ENCODE peak calls at places on chromosomes 12 and 14, in eight cellular contexts. One of them, this sample, is unnamed.

GRCh38 chr14:49945448-49946319 is 52.8 kb downstream of the ARF6 start:
- DNase-seq in activated CD4-positive, alpha-beta T cell treated with anti-CD3 and anti-CD28 coated beads for 36 hours: no peak
- DNase-seq in fibroblast of lung: no peak
- DNase-seq in midbrain: no peak
- DNase-seq in CD4-positive, alpha-beta memory T cell: peak
- DNase-seq in M059J: peak
- DNase-seq in NAMALWA: no peak
- DNase-seq in stimulated activated effector memory CD8-positive, alpha-beta T cell treated with anti-CD3 and anti-CD28 coated beads, Interleukin-12 subunit alpha, Interleukin-12 subunit beta, amount 100 ng/mL, for 72 hours: no peak
- DNase-seq in this sample: no peak

GRCh38 chr14:104290756-104291122 is 152.4 kb downstream of the KIF26A start:
- DNase-seq in activated CD4-positive, alpha-beta T cell treated with anti-CD3 and anti-CD28 coated beads for 36 hours: no peak
- DNase-seq in fibroblast of lung: no peak
- DNase-seq in midbrain: no peak
- DNase-seq in CD4-positive, alpha-beta memory T cell: no peak
- DNase-seq in M059J: no peak
- DNase-seq in NAMALWA: no peak
- DNase-seq in stimulated activated effector memory CD8-positive, alpha-beta T cell treated with anti-CD3 and anti-CD28 coated beads, Interleukin-12 subunit alpha, Interleukin-12 subunit beta, amount 100 ng/mL, for 72 hours: no peak
- DNase-seq in this sample: no peak

GRCh38 chr14:92744198-92744597 is 4.2 kb downstream of the LGMN start:
- DNase-seq in activated CD4-positive, alpha-beta T cell treated with anti-CD3 and anti-CD28 coated beads for 36 hours: no peak
- DNase-seq in fibroblast of lung: no peak
- DNase-seq in midbrain: no peak
- DNase-seq in CD4-positive, alpha-beta memory T cell: no peak
- DNase-seq in M059J: no peak
- DNase-seq in NAMALWA: no peak
- DNase-seq in stimulated activated effector memory CD8-positive, alpha-beta T cell treated with anti-CD3 and anti-CD28 coated beads, Interleukin-12 subunit alpha, Interleukin-12 subunit beta, amount 100 ng/mL, for 72 hours: no peak
- DNase-seq in this sample: no peak

GRCh38 chr12:77609016-77609415 is 221.7 kb upstream of the NAV3 start:
- DNase-seq in activated CD4-positive, alpha-beta T cell treated with anti-CD3 and anti-CD28 coated beads for 36 hours: no peak
- DNase-seq in fibroblast of lung: no peak
- DNase-seq in midbrain: no peak
- DNase-seq in CD4-positive, alpha-beta memory T cell: no peak
- DNase-seq in M059J: peak
- DNase-seq in NAMALWA: no peak
- DNase-seq in stimulated activated effector memory CD8-positive, alpha-beta T cell treated with anti-CD3 and anti-CD28 coated beads, Interleukin-12 subunit alpha, Interleukin-12 subunit beta, amount 100 ng/mL, for 72 hours: no peak
- DNase-seq in this sample: no peak

GRCh38 chr12:65123435-65124063 is 2.4 kb upstream of the WIF1 start:
- DNase-seq in activated CD4-positive, alpha-beta T cell treated with anti-CD3 and anti-CD28 coated beads for 36 hours: peak
- DNase-seq in fibroblast of lung: peak
- DNase-seq in midbrain: peak
- DNase-seq in CD4-positive, alpha-beta memory T cell: no peak
- DNase-seq in M059J: peak
- DNase-seq in NAMALWA: peak
- DNase-seq in stimulated activated effector memory CD8-positive, alpha-beta T cell treated with anti-CD3 and anti-CD28 coated beads, Interleukin-12 subunit alpha, Interleukin-12 subunit beta, amount 100 ng/mL, for 72 hours: no peak
- DNase-seq in this sample: peak

GRCh38 chr12:63149884-63150254 is 1.1 kb downstream of the AVPR1A start:
- DNase-seq in activated CD4-positive, alpha-beta T cell treated with anti-CD3 and anti-CD28 coated beads for 36 hours: no peak
- DNase-seq in fibroblast of lung: no peak
- DNase-seq in midbrain: no peak
- DNase-seq in CD4-positive, alpha-beta memory T cell: no peak
- DNase-seq in M059J: no peak
- DNase-seq in NAMALWA: no peak
- DNase-seq in stimulated activated effector memory CD8-positive, alpha-beta T cell treated with anti-CD3 and anti-CD28 coated beads, Interleukin-12 subunit alpha, Interleukin-12 subunit beta, amount 100 ng/mL, for 72 hours: no peak
- DNase-seq in this sample: no peak

GRCh38 chr12:78490841-78491240 is 373.7 kb upstream of the SYT1 start:
- DNase-seq in activated CD4-positive, alpha-beta T cell treated with anti-CD3 and anti-CD28 coated beads for 36 hours: no peak
- DNase-seq in fibroblast of lung: no peak
- DNase-seq in midbrain: no peak
- DNase-seq in CD4-positive, alpha-beta memory T cell: no peak
- DNase-seq in M059J: no peak
- DNase-seq in NAMALWA: no peak
- DNase-seq in stimulated activated effector memory CD8-positive, alpha-beta T cell treated with anti-CD3 and anti-CD28 coated beads, Interleukin-12 subunit alpha, Interleukin-12 subunit beta, amount 100 ng/mL, for 72 hours: no peak
- DNase-seq in this sample: peak

GRCh38 chr12:14874882-14875281 is 10.8 kb downstream of the MGP start:
- DNase-seq in activated CD4-positive, alpha-beta T cell treated with anti-CD3 and anti-CD28 coated beads for 36 hours: no peak
- DNase-seq in fibroblast of lung: no peak
- DNase-seq in midbrain: no peak
- DNase-seq in CD4-positive, alpha-beta memory T cell: no peak
- DNase-seq in M059J: no peak
- DNase-seq in NAMALWA: no peak
- DNase-seq in stimulated activated effector memory CD8-positive, alpha-beta T cell treated with anti-CD3 and anti-CD28 coated beads, Interleukin-12 subunit alpha, Interleukin-12 subunit beta, amount 100 ng/mL, for 72 hours: no peak
- DNase-seq in this sample: no peak

GRCh38 chr14:86662334-86662733 is 1132.4 kb downstream of the FLRT2 start:
- DNase-seq in activated CD4-positive, alpha-beta T cell treated with anti-CD3 and anti-CD28 coated beads for 36 hours: no peak
- DNase-seq in fibroblast of lung: peak
- DNase-seq in midbrain: no peak
- DNase-seq in CD4-positive, alpha-beta memory T cell: no peak
- DNase-seq in M059J: no peak
- DNase-seq in NAMALWA: no peak
- DNase-seq in stimulated activated effector memory CD8-positive, alpha-beta T cell treated with anti-CD3 and anti-CD28 coated beads, Interleukin-12 subunit alpha, Interleukin-12 subunit beta, amount 100 ng/mL, for 72 hours: no peak
- DNase-seq in this sample: no peak

GRCh38 chr14:50860478-50861086 is 11.3 kb upstream of the ABHD12B start:
- DNase-seq in activated CD4-positive, alpha-beta T cell treated with anti-CD3 and anti-CD28 coated beads for 36 hours: peak
- DNase-seq in fibroblast of lung: peak
- DNase-seq in midbrain: peak
- DNase-seq in CD4-positive, alpha-beta memory T cell: peak
- DNase-seq in M059J: peak
- DNase-seq in NAMALWA: peak
- DNase-seq in stimulated activated effector memory CD8-positive, alpha-beta T cell treated with anti-CD3 and anti-CD28 coated beads, Interleukin-12 subunit alpha, Interleukin-12 subunit beta, amount 100 ng/mL, for 72 hours: peak
- DNase-seq in this sample: peak

GRCh38 chr12:132194056-132194455 is 49.8 kb downstream of the NOC4L start:
- DNase-seq in activated CD4-positive, alpha-beta T cell treated with anti-CD3 and anti-CD28 coated beads for 36 hours: peak
- DNase-seq in fibroblast of lung: no peak
- DNase-seq in midbrain: no peak
- DNase-seq in CD4-positive, alpha-beta memory T cell: no peak
- DNase-seq in M059J: no peak
- DNase-seq in NAMALWA: no peak
- DNase-seq in stimulated activated effector memory CD8-positive, alpha-beta T cell treated with anti-CD3 and anti-CD28 coated beads, Interleukin-12 subunit alpha, Interleukin-12 subunit beta, amount 100 ng/mL, for 72 hours: no peak
- DNase-seq in this sample: no peak

GRCh38 chr14:102654298-102654697 is 61.8 kb downstream of the RCOR1 start:
- DNase-seq in activated CD4-positive, alpha-beta T cell treated with anti-CD3 and anti-CD28 coated beads for 36 hours: peak
- DNase-seq in fibroblast of lung: no peak
- DNase-seq in midbrain: no peak
- DNase-seq in CD4-positive, alpha-beta memory T cell: no peak
- DNase-seq in M059J: peak
- DNase-seq in NAMALWA: no peak
- DNase-seq in stimulated activated effector memory CD8-positive, alpha-beta T cell treated with anti-CD3 and anti-CD28 coated beads, Interleukin-12 subunit alpha, Interleukin-12 subunit beta, amount 100 ng/mL, for 72 hours: no peak
- DNase-seq in this sample: no peak

GRCh38 chr14:24330973-24331674 is 3.7 kb downstream of the ADCY4 start:
- DNase-seq in activated CD4-positive, alpha-beta T cell treated with anti-CD3 and anti-CD28 coated beads for 36 hours: no peak
- DNase-seq in fibroblast of lung: no peak
- DNase-seq in midbrain: no peak
- DNase-seq in CD4-positive, alpha-beta memory T cell: no peak
- DNase-seq in M059J: no peak
- DNase-seq in NAMALWA: no peak
- DNase-seq in stimulated activated effector memory CD8-positive, alpha-beta T cell treated with anti-CD3 and anti-CD28 coated beads, Interleukin-12 subunit alpha, Interleukin-12 subunit beta, amount 100 ng/mL, for 72 hours: no peak
- DNase-seq in this sample: no peak

GRCh38 chr14:105927661-105928060 is 401.3 kb downstream of the TMEM121 start:
- DNase-seq in activated CD4-positive, alpha-beta T cell treated with anti-CD3 and anti-CD28 coated beads for 36 hours: no peak
- DNase-seq in fibroblast of lung: no peak
- DNase-seq in midbrain: no peak
- DNase-seq in CD4-positive, alpha-beta memory T cell: no peak
- DNase-seq in M059J: no peak
- DNase-seq in NAMALWA: no peak
- DNase-seq in stimulated activated effector memory CD8-positive, alpha-beta T cell treated with anti-CD3 and anti-CD28 coated beads, Interleukin-12 subunit alpha, Interleukin-12 subunit beta, amount 100 ng/mL, for 72 hours: no peak
- DNase-seq in this sample: no peak

GRCh38 chr12:27970391-27970980 is 2.0 kb downstream of the PTHLH start:
- DNase-seq in activated CD4-positive, alpha-beta T cell treated with anti-CD3 and anti-CD28 coated beads for 36 hours: no peak
- DNase-seq in fibroblast of lung: peak
- DNase-seq in midbrain: peak
- DNase-seq in CD4-positive, alpha-beta memory T cell: no peak
- DNase-seq in M059J: no peak
- DNase-seq in NAMALWA: no peak
- DNase-seq in stimulated activated effector memory CD8-positive, alpha-beta T cell treated with anti-CD3 and anti-CD28 coated beads, Interleukin-12 subunit alpha, Interleukin-12 subunit beta, amount 100 ng/mL, for 72 hours: no peak
- DNase-seq in this sample: no peak

GRCh38 chr12:42696424-42697149 is 107.0 kb upstream of the PRICKLE1 start:
- DNase-seq in activated CD4-positive, alpha-beta T cell treated with anti-CD3 and anti-CD28 coated beads for 36 hours: no peak
- DNase-seq in fibroblast of lung: peak
- DNase-seq in midbrain: no peak
- DNase-seq in CD4-positive, alpha-beta memory T cell: no peak
- DNase-seq in M059J: peak
- DNase-seq in NAMALWA: no peak
- DNase-seq in stimulated activated effector memory CD8-positive, alpha-beta T cell treated with anti-CD3 and anti-CD28 coated beads, Interleukin-12 subunit alpha, Interleukin-12 subunit beta, amount 100 ng/mL, for 72 hours: no peak
- DNase-seq in this sample: peak

GRCh38 chr12:93135286-93136239 is 206.5 kb upstream of the EEA1 start:
- DNase-seq in activated CD4-positive, alpha-beta T cell treated with anti-CD3 and anti-CD28 coated beads for 36 hours: no peak
- DNase-seq in fibroblast of lung: peak
- DNase-seq in midbrain: no peak
- DNase-seq in CD4-positive, alpha-beta memory T cell: no peak
- DNase-seq in M059J: peak
- DNase-seq in NAMALWA: no peak
- DNase-seq in stimulated activated effector memory CD8-positive, alpha-beta T cell treated with anti-CD3 and anti-CD28 coated beads, Interleukin-12 subunit alpha, Interleukin-12 subunit beta, amount 100 ng/mL, for 72 hours: no peak
- DNase-seq in this sample: peak

GRCh38 chr12:569803-570236 is 93.4 kb downstream of the NINJ2 start:
- DNase-seq in activated CD4-positive, alpha-beta T cell treated with anti-CD3 and anti-CD28 coated beads for 36 hours: peak
- DNase-seq in fibroblast of lung: peak
- DNase-seq in midbrain: peak
- DNase-seq in CD4-positive, alpha-beta memory T cell: peak
- DNase-seq in M059J: peak
- DNase-seq in NAMALWA: peak
- DNase-seq in stimulated activated effector memory CD8-positive, alpha-beta T cell treated with anti-CD3 and anti-CD28 coated beads, Interleukin-12 subunit alpha, Interleukin-12 subunit beta, amount 100 ng/mL, for 72 hours: peak
- DNase-seq in this sample: peak

GRCh38 chr12:25824729-25825128 is 133.8 kb upstream of the RASSF8 start:
- DNase-seq in activated CD4-positive, alpha-beta T cell treated with anti-CD3 and anti-CD28 coated beads for 36 hours: no peak
- DNase-seq in fibroblast of lung: no peak
- DNase-seq in midbrain: peak
- DNase-seq in CD4-positive, alpha-beta memory T cell: no peak
- DNase-seq in M059J: no peak
- DNase-seq in NAMALWA: no peak
- DNase-seq in stimulated activated effector memory CD8-positive, alpha-beta T cell treated with anti-CD3 and anti-CD28 coated beads, Interleukin-12 subunit alpha, Interleukin-12 subunit beta, amount 100 ng/mL, for 72 hours: no peak
- DNase-seq in this sample: no peak

GRCh38 chr14:55274760-55275159 is 3.5 kb downstream of the FBXO34 start:
- DNase-seq in activated CD4-positive, alpha-beta T cell treated with anti-CD3 and anti-CD28 coated beads for 36 hours: no peak
- DNase-seq in fibroblast of lung: peak
- DNase-seq in midbrain: no peak
- DNase-seq in CD4-positive, alpha-beta memory T cell: no peak
- DNase-seq in M059J: peak
- DNase-seq in NAMALWA: no peak
- DNase-seq in stimulated activated effector memory CD8-positive, alpha-beta T cell treated with anti-CD3 and anti-CD28 coated beads, Interleukin-12 subunit alpha, Interleukin-12 subunit beta, amount 100 ng/mL, for 72 hours: no peak
- DNase-seq in this sample: no peak

GRCh38 chr12:66813137-66813867 is 134.4 kb upstream of the GRIP1 start:
- DNase-seq in activated CD4-positive, alpha-beta T cell treated with anti-CD3 and anti-CD28 coated beads for 36 hours: peak
- DNase-seq in fibroblast of lung: no peak
- DNase-seq in midbrain: no peak
- DNase-seq in CD4-positive, alpha-beta memory T cell: peak
- DNase-seq in M059J: peak
- DNase-seq in NAMALWA: peak
- DNase-seq in stimulated activated effector memory CD8-positive, alpha-beta T cell treated with anti-CD3 and anti-CD28 coated beads, Interleukin-12 subunit alpha, Interleukin-12 subunit beta, amount 100 ng/mL, for 72 hours: no peak
- DNase-seq in this sample: no peak

GRCh38 chr12:46187023-46187422 is 81.8 kb downstream of the SLC38A1 start:
- DNase-seq in activated CD4-positive, alpha-beta T cell treated with anti-CD3 and anti-CD28 coated beads for 36 hours: no peak
- DNase-seq in fibroblast of lung: peak
- DNase-seq in midbrain: no peak
- DNase-seq in CD4-positive, alpha-beta memory T cell: no peak
- DNase-seq in M059J: peak
- DNase-seq in NAMALWA: no peak
- DNase-seq in stimulated activated effector memory CD8-positive, alpha-beta T cell treated with anti-CD3 and anti-CD28 coated beads, Interleukin-12 subunit alpha, Interleukin-12 subunit beta, amount 100 ng/mL, for 72 hours: no peak
- DNase-seq in this sample: peak

GRCh38 chr12:67648306-67649164 is at the start of gene DYRK2:
- DNase-seq in activated CD4-positive, alpha-beta T cell treated with anti-CD3 and anti-CD28 coated beads for 36 hours: peak
- DNase-seq in fibroblast of lung: peak
- DNase-seq in midbrain: peak
- DNase-seq in CD4-positive, alpha-beta memory T cell: peak
- DNase-seq in M059J: peak
- DNase-seq in NAMALWA: peak
- DNase-seq in stimulated activated effector memory CD8-positive, alpha-beta T cell treated with anti-CD3 and anti-CD28 coated beads, Interleukin-12 subunit alpha, Interleukin-12 subunit beta, amount 100 ng/mL, for 72 hours: peak
- DNase-seq in this sample: no peak

GRCh38 chr12:77925536-77926108 is 94.9 kb downstream of the NAV3 start:
- DNase-seq in activated CD4-positive, alpha-beta T cell treated with anti-CD3 and anti-CD28 coated beads for 36 hours: peak
- DNase-seq in fibroblast of lung: peak
- DNase-seq in midbrain: peak
- DNase-seq in CD4-positive, alpha-beta memory T cell: no peak
- DNase-seq in M059J: peak
- DNase-seq in NAMALWA: peak
- DNase-seq in stimulated activated effector memory CD8-positive, alpha-beta T cell treated with anti-CD3 and anti-CD28 coated beads, Interleukin-12 subunit alpha, Interleukin-12 subunit beta, amount 100 ng/mL, for 72 hours: no peak
- DNase-seq in this sample: peak

GRCh38 chr12:31204995-31205582 is 120.9 kb downstream of the SINHCAF start:
- DNase-seq in activated CD4-positive, alpha-beta T cell treated with anti-CD3 and anti-CD28 coated beads for 36 hours: no peak
- DNase-seq in fibroblast of lung: peak
- DNase-seq in midbrain: no peak
- DNase-seq in CD4-positive, alpha-beta memory T cell: no peak
- DNase-seq in M059J: peak
- DNase-seq in NAMALWA: peak
- DNase-seq in stimulated activated effector memory CD8-positive, alpha-beta T cell treated with anti-CD3 and anti-CD28 coated beads, Interleukin-12 subunit alpha, Interleukin-12 subunit beta, amount 100 ng/mL, for 72 hours: no peak
- DNase-seq in this sample: no peak